ENCODE peak calls at places on chromosomes 3 and 15, in four cellular contexts. T is neural progenitor cell; U is OCI-LY7; R is CD4-positive, CD25-positive, alpha-beta regulatory T cell. W is an unnamed sample.

GRCh38 chr3:89332311-89333159 is 225.1 kb downstream of the EPHA3 start:
- DNase-seq in R (no peak), U (no peak), T (peak), W (no peak)

GRCh38 chr3:83953417-83954089 is 1005.2 kb upstream of the CADM2 start:
- DNase-seq in U (no peak), T (peak), R (no peak), W (no peak)

GRCh38 chr3:186268616-186269448 is 93.2 kb downstream of the DGKG start:
- DNase-seq in R (no peak), U (no peak), T (peak), W (no peak)

GRCh38 chr3:61563614-61564404 is 2.4 kb downstream of the PTPRG start:
- DNase-seq in R (no peak), U (no peak), T (peak), W (no peak)

GRCh38 chr15:79962178-79962577 is 8.8 kb downstream of the BCL2A1 start:
- DNase-seq in T (no peak), U (no peak), R (no peak), W (no peak)

GRCh38 chr15:29128671-29129070 is 141.0 kb downstream of the NSMCE3 start:
- DNase-seq in R (no peak), T (no peak), U (no peak), W (no peak)

GRCh38 chr3:161598639-161599038 is 102.0 kb downstream of the OTOL1 start:
- DNase-seq in T (no peak), R (no peak), U (no peak), W (no peak)

GRCh38 chr3:42829628-42830436 is 20.6 kb downstream of the ACKR2 start:
- DNase-seq in U (no peak), R (no peak), T (no peak), W (no peak)

GRCh38 chr3:179005213-179005612 is 66.4 kb downstream of the ZMAT3 start:
- DNase-seq in U (no peak), R (no peak), T (no peak), W (no peak)

GRCh38 chr3:63967675-63968611 is 55.4 kb downstream of the PSMD6 start:
- DNase-seq in U (no peak), R (peak), T (peak), W (peak)
- H3K4me3 ChIP-seq in U (no peak), R (peak), T (peak), W (peak)

GRCh38 chr15:94745371-94745770 is 514.0 kb downstream of the MCTP2 start:
- DNase-seq in T (peak), U (no peak), R (no peak), W (no peak)
- H3K27ac ChIP-seq in T (no peak), U (no peak), R (no peak), W (no peak)

GRCh38 chr15:66647358-66647757 is 54.7 kb upstream of the SMAD6 start:
- DNase-seq in T (no peak), R (no peak), U (no peak), W (no peak)
- H3K4me3 ChIP-seq in T (no peak), R (no peak), U (no peak), W (no peak)

DNA sequence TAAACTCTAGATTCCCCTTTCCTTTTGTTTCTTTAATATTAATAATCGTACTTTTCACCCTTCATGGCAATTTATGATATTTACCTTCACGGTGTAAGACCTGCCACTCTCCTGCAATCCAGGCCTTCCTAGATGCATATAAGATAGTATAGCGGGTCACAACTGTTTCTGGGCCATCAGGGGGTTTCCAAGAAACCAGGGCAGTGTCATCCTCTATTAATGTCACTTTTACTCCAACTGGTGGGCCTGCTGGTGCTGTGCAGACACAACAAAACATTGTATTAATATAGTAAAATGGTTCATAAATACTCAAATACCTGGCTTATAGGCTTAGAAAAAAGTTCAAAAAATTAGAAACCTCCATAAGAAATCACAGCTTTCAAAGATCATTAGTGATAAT is 48.9 kb upstream of the PYGO1 start:
- DNase-seq in U (no peak), R (no peak), T (no peak), W (no peak)
- H3K27ac ChIP-seq in U (no peak), R (no peak), T (no peak), W (no peak)

GRCh38 chr15:73752817-73753214 is 335 bp downstream of the INSYN1 start:
- DNase-seq in U (no peak), R (no peak), T (peak), W (no peak)
- H3K4me3 ChIP-seq in U (no peak), R (no peak), T (peak), W (peak)

GRCh38 chr15:65917407-65917756 is 48.1 kb downstream of the RAB11A start:
- DNase-seq in U (no peak), R (no peak), T (no peak), W (no peak)

GRCh38 chr15:65914371-65914770 is 45.1 kb downstream of the RAB11A start:
- DNase-seq in T (no peak), R (no peak), U (no peak), W (no peak)

GRCh38 chr15:65914981-65915925 is 46.0 kb downstream of the RAB11A start:
- DNase-seq in U (peak), T (no peak), R (no peak), W (no peak)

GRCh38 chr15:65916664-65917406 is 47.5 kb downstream of the RAB11A start:
- DNase-seq in R (no peak), T (peak), U (peak), W (no peak)

GRCh38 chr15:65916041-65916663 is 46.9 kb downstream of the RAB11A start:
- DNase-seq in U (peak), R (no peak), T (no peak), W (no peak)
- H3K27ac ChIP-seq in U (no peak), R (no peak), T (no peak), W (no peak)

GRCh38 chr15:40397688-40398412 is 7.7 kb upstream of the IVD start:
- DNase-seq in T (no peak), R (no peak), U (no peak), W (no peak)
- H3K4me3 ChIP-seq in T (no peak), R (peak), U (no peak), W (no peak)

GRCh38 chr3:121793078-121793477 is 41.8 kb downstream of the IQCB1 start:
- DNase-seq in R (no peak), T (no peak), U (peak), W (no peak)
- H3K27ac ChIP-seq in R (no peak), T (no peak), U (peak), W (no peak)

GRCh38 chr15:59244337-59244736 is 37.7 kb downstream of the LDHAL6B start:
- DNase-seq in T (no peak), R (no peak), U (no peak), W (peak)
- H3K4me3 ChIP-seq in T (no peak), R (no peak), U (no peak), W (no peak)

GRCh38 chr15:101092186-101092866 is 159.5 kb downstream of the CHSY1 start:
- DNase-seq in U (no peak), R (no peak), T (no peak), W (no peak)

GRCh38 chr15:101090460-101090853 is 161.4 kb downstream of the CHSY1 start:
- DNase-seq in T (no peak), U (no peak), R (no peak), W (no peak)

GRCh38 chr15:101089579-101090459 is 162.0 kb downstream of the CHSY1 start:
- DNase-seq in U (no peak), R (no peak), T (no peak), W (no peak)

GRCh38 chr15:101092867-101093202 is 159.0 kb downstream of the CHSY1 start:
- DNase-seq in R (no peak), T (no peak), U (no peak), W (no peak)

GRCh38 chr15:101091080-101092017 is 160.5 kb downstream of the CHSY1 start:
- DNase-seq in R (no peak), U (no peak), T (no peak), W (no peak)
- H3K27ac ChIP-seq in R (no peak), U (no peak), T (no peak), W (no peak)